ENCODE peak calls at places on chromosome 15, in nine cellular contexts. G is RWPE1, B is heart right ventricle, Z is right atrium auricular region, R is breast epithelium, A is GM23338, P is body of pancreas, K is Panc1, E is neuronal stem cell. U is an unnamed sample.

GRCh38 chr15:79394231-79394630 is 37.9 kb upstream of the MINAR1 start:
- DNase-seq in G (no peak), B (no peak), Z (no peak), R (no peak), A (no peak), P (no peak), K (no peak), E (no peak), U (no peak)

GRCh38 chr15:30991301-30992072 is at the start of gene MTMR10:
- DNase-seq in G (peak), B (peak), Z (no peak), R (peak), A (peak), P (peak), K (no peak), E (peak), U (no peak)

GRCh38 chr15:80494311-80494710 is 90.1 kb downstream of the ARNT2 start:
- DNase-seq in G (peak), B (no peak), Z (no peak), R (no peak), A (no peak), P (no peak), K (no peak), E (no peak), U (no peak)

GRCh38 chr15:77507911-77508310 is 87.2 kb downstream of the HMG20A start:
- DNase-seq in G (no peak), B (peak), Z (peak), R (peak), A (no peak), P (peak), K (no peak), E (no peak), U (no peak)

GRCh38 chr15:43912208-43912607 is 85.4 kb downstream of the WDR76 start:
- DNase-seq in G (no peak), B (no peak), Z (no peak), R (no peak), A (no peak), P (no peak), K (no peak), E (no peak), U (no peak)

GRCh38 chr15:68586274-68586961 is 7.6 kb downstream of the CORO2B start:
- DNase-seq in G (peak), B (no peak), Z (no peak), R (no peak), A (no peak), P (no peak), K (peak), E (no peak), U (no peak)

GRCh38 chr15:34620814-34621213 is 37.4 kb upstream of the GOLGA8B start:
- DNase-seq in G (no peak), B (no peak), Z (no peak), R (no peak), A (no peak), P (no peak), K (no peak), E (no peak), U (no peak)

GRCh38 chr15:38894260-38894948 is 329.8 kb upstream of the RASGRP1 start:
- DNase-seq in G (peak), B (no peak), Z (no peak), R (no peak), A (no peak), P (no peak), K (no peak), E (no peak), U (no peak)

GRCh38 chr15:95295905-95296618 is 1034.4 kb upstream of the NR2F2 start:
- DNase-seq in G (no peak), B (no peak), Z (no peak), R (no peak), A (no peak), P (no peak), K (no peak), E (no peak), U (peak)

GRCh38 chr15:68558318-68559305 is 20.2 kb upstream of the CORO2B start:
- DNase-seq in G (no peak), B (no peak), Z (no peak), R (no peak), A (peak), P (no peak), K (no peak), E (no peak), U (no peak)

GRCh38 chr15:71301958-71302621 is 186.8 kb downstream of the THSD4 start:
- DNase-seq in G (no peak), B (no peak), Z (no peak), R (no peak), A (no peak), P (no peak), K (no peak), E (no peak), U (no peak)

GRCh38 chr15:81304226-81304625 is 19.7 kb downstream of the STARD5 start:
- DNase-seq in G (no peak), B (no peak), Z (peak), R (no peak), A (no peak), P (no peak), K (no peak), E (no peak), U (no peak)

GRCh38 chr15:65979316-65979715 is 110.0 kb downstream of the RAB11A start:
- DNase-seq in G (peak), B (no peak), Z (no peak), R (no peak), A (no peak), P (no peak), K (no peak), E (no peak), U (no peak)

GRCh38 chr15:25796395-25796794 is 66.7 kb downstream of the ATP10A start:
- DNase-seq in G (no peak), B (no peak), Z (peak), R (no peak), A (no peak), P (no peak), K (no peak), E (no peak), U (no peak)

GRCh38 chr15:32738677-32739076 is 20.9 kb downstream of the GREM1 start:
- DNase-seq in G (no peak), B (no peak), Z (no peak), R (no peak), A (no peak), P (no peak), K (no peak), E (no peak), U (no peak)

GRCh38 chr15:95770191-95770590 is 560.3 kb upstream of the NR2F2 start:
- DNase-seq in G (peak), B (no peak), Z (no peak), R (no peak), A (peak), P (no peak), K (no peak), E (no peak), U (no peak)

GRCh38 chr15:59798605-59798917 is 109.4 kb upstream of the BNIP2 start:
- DNase-seq in G (no peak), B (no peak), Z (no peak), R (no peak), A (no peak), P (no peak), K (no peak), E (no peak), U (no peak)

GRCh38 chr15:68413363-68414255 is 18.4 kb downstream of the ITGA11 start:
- DNase-seq in G (no peak), B (peak), Z (peak), R (peak), A (no peak), P (no peak), K (no peak), E (no peak), U (no peak)

GRCh38 chr15:87228460-87228859 is 1028.1 kb downstream of the NTRK3 start:
- DNase-seq in G (no peak), B (no peak), Z (no peak), R (no peak), A (no peak), P (no peak), K (no peak), E (no peak), U (no peak)

GRCh38 chr15:36724901-36725300 is 145.5 kb downstream of the CDIN1 start:
- DNase-seq in G (no peak), B (no peak), Z (no peak), R (no peak), A (no peak), P (no peak), K (no peak), E (no peak), U (no peak)

GRCh38 chr15:36726224-36726623 is 146.8 kb downstream of the CDIN1 start:
- DNase-seq in G (no peak), B (no peak), Z (no peak), R (no peak), A (no peak), P (no peak), K (no peak), E (no peak), U (no peak)

DNA sequence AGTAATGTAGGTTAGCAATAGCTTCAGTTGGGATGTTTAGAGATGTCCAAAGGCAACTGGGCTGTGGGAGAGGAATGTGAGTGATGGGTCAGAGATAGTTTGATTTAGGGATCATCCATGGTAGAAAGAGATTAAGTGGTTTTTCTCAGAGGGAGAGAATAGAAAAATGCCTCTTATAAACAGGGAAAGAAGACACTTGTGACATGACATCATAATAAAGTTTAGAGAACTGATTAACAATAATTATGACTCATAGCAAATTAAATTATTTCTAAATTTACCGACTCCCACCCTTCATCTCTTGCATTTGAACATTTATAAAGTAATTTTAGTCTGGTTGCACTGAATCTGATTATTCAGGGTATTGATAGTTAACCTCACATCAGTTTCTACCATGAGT is 145.1 kb downstream of the CDIN1 start:
- DNase-seq in G (no peak), B (no peak), Z (no peak), R (no peak), A (no peak), P (no peak), K (no peak), E (no peak), U (no peak)
- H3K27ac ChIP-seq in G (no peak), B (no peak), Z (no peak), R (no peak), A (no peak), P (no peak), K (no peak), E (no peak), U (no peak)

GRCh38 chr15:63023351-63023945 is 19.1 kb upstream of the TPM1 start:
- DNase-seq in G (no peak), B (no peak), Z (no peak), R (no peak), A (no peak), P (no peak), K (no peak), E (no peak), U (no peak)
- H3K27ac ChIP-seq in G (no peak), B (no peak), Z (no peak), R (peak), A (no peak), P (no peak), K (no peak), E (no peak), U (no peak)

GRCh38 chr15:57550640-57551039 is 41.1 kb upstream of the MYZAP start:
- DNase-seq in G (no peak), B (peak), Z (peak), R (peak), A (no peak), P (peak), K (no peak), E (no peak), U (no peak)
- H3K27ac ChIP-seq in G (peak), B (peak), Z (peak), R (peak), A (peak), P (peak), K (no peak), E (peak), U (no peak)

DNA sequence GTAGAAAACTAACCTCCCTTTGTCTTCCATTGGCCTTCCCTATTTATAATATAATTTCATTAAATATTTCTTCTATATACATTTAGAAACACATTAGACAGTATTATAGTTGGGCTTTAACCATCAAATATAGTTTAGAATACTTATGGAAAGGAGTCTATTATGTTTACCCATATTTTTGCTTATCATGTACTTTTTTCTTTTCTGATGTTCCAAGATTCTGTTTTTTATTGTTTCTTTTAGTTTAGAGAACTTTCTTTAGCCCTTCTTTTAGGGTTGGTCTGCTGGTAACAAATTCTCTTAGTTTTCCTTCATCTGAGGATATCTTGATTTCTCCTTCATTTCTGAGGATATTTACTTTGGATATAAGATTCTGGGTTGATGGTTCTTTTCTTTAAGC is 23.8 kb downstream of the SH3GL3 start:
- DNase-seq in G (no peak), B (no peak), Z (no peak), R (no peak), A (no peak), P (no peak), K (no peak), E (no peak), U (no peak)
- H3K27ac ChIP-seq in G (no peak), B (no peak), Z (no peak), R (no peak), A (no peak), P (no peak), K (no peak), E (no peak), U (no peak)

GRCh38 chr15:89756897-89757296 is 5.8 kb upstream of the MESP1 start:
- DNase-seq in G (no peak), B (no peak), Z (no peak), R (no peak), A (no peak), P (peak), K (no peak), E (no peak), U (no peak)

GRCh38 chr15:89751748-89752147 is 699 bp upstream of the MESP1 start:
- DNase-seq in G (peak), B (no peak), Z (no peak), R (peak), A (no peak), P (peak), K (no peak), E (no peak), U (no peak)

GRCh38 chr15:89753855-89754254 is 2.8 kb upstream of the MESP1 start:
- DNase-seq in G (no peak), B (no peak), Z (no peak), R (no peak), A (no peak), P (no peak), K (no peak), E (no peak), U (no peak)

GRCh38 chr15:89755701-89756100 is 4.7 kb upstream of the MESP1 start:
- DNase-seq in G (no peak), B (no peak), Z (no peak), R (no peak), A (no peak), P (no peak), K (no peak), E (no peak), U (no peak)

DNA sequence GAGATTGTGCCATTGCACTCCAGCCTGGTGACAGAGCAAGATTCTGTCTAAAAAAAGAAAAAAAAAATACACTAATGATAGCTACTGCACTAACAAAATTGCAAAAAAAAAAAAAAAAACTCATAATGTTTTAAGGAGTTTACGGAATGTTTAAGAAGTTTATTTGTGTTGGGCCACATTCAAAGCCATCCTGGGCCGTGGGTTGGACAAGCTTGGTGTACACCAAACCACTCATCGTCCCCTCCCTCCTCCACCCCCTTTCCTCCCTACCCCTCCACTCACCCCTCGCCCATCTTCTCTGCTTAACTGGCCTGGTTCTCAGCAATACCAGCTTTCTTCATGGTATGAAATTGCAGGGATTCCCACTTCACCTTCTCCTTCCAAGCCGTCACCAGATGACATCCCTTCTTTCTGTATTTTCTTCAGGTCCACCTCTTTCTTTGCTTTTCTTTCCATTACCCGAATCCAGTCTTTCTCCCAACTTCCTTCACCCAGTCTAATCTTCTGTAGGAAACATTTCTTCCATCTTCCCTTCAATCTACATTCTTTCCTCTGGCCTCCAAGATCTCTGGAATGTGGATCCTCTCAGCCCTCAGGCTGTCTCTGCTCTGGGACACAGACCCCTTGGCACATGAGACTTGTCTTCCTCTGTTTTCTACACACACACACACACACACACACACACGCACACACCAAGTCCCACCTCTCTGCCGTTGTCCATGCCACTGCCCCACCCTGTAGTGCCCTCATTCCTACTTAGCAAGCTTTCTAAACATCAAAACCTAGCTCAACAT is 3.5 kb upstream of the MESP1 start:
- DNase-seq in G (no peak), B (no peak), Z (no peak), R (no peak), A (no peak), P (no peak), K (no peak), E (no peak), U (no peak)
- H3K27ac ChIP-seq in G (no peak), B (no peak), Z (no peak), R (no peak), A (no peak), P (no peak), K (peak), E (no peak), U (no peak)

DNA sequence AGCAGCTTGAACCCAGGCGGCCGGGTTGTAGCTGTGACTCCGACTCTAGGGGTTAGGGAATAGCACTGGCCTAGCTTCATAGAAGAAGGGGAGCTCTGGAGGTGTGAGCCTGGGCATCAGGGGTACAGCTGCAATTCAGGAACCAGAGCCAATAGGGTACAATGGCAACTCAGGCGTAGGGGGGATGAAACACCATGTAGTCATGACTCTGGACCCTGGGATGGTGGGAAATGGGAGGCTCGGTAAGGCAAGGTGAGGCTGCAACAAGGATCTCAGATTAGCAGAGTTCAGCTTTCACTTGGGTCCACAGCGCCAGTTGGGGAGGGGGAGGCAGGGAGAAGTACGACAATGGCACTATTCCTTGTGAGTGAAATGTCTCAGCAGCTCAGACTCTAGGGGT is 210.2 kb upstream of the LYSMD4 start:
- DNase-seq in G (no peak), B (no peak), Z (peak), R (no peak), A (no peak), P (no peak), K (no peak), E (no peak), U (no peak)
- H3K27ac ChIP-seq in G (no peak), B (no peak), Z (no peak), R (no peak), A (no peak), P (no peak), K (no peak), E (no peak), U (no peak)

GRCh38 chr15:99441427-99441766 is 124.4 kb upstream of the MEF2A start:
- DNase-seq in G (no peak), B (no peak), Z (no peak), R (no peak), A (no peak), P (no peak), K (no peak), E (no peak), U (no peak)

GRCh38 chr15:99443768-99444446 is 121.9 kb upstream of the MEF2A start:
- DNase-seq in G (no peak), B (no peak), Z (peak), R (peak), A (no peak), P (no peak), K (no peak), E (no peak), U (no peak)

GRCh38 chr15:99443056-99443756 is 122.6 kb upstream of the MEF2A start:
- DNase-seq in G (no peak), B (no peak), Z (peak), R (peak), A (no peak), P (no peak), K (no peak), E (no peak), U (no peak)

GRCh38 chr15:99441871-99442267 is 123.9 kb upstream of the MEF2A start:
- DNase-seq in G (no peak), B (no peak), Z (peak), R (peak), A (no peak), P (no peak), K (no peak), E (no peak), U (no peak)

DNA sequence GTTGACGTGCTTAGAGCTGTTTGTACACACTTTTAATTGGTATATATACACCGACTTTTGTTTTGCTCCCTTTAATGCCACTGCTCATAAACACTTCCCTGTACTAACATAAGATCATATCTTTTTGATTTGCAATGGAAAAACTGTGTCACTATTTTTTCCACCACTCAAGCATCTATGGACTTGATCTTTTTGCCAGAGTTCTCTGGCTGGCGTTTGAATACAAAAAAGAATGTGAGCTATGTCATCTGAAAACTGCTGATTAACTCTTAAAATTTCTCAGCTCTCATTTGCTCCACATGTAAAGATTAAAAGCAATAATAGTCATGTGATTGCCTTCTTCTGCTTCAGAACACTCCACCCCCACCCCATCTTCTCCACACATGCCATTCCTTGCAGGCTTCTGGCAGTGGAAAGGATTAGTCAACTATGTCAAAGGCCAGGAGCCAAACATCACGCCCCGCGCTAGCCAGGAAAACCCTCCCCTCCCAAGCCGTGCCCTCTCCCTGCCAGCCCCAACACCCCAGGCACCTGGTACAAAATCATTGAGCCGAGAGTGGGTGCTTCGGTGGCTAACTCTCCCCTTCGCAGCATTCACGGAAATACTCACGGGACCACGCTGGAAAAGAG is 123.4 kb upstream of the MEF2A start:
- DNase-seq in G (peak), B (peak), Z (peak), R (peak), A (no peak), P (peak), K (peak), E (no peak), U (no peak)
- H3K27ac ChIP-seq in G (peak), B (peak), Z (peak), R (peak), A (no peak), P (no peak), K (no peak), E (no peak), U (peak)

DNA sequence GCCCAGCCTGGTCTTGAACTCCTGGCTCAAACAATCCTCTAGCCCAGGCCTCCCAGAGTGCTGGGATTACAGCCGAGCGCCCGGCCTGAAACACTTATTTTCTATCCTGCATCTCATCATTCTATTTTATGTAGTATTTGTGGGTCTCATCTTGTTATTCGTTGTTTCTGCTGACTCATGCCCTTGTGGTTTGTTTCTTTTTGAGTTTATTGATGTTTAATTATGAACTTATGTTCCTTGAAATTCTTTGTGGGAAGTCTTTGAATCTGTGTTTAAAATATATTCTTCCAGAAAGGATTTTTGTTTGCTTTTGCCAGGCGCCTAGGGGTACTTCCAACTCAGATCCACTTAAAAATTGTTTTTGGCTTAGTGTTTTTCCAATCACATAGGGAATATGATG is 78.3 kb upstream of the C15orf39 start:
- DNase-seq in G (no peak), B (no peak), Z (no peak), R (no peak), A (no peak), P (no peak), K (no peak), E (no peak), U (peak)
- H3K27ac ChIP-seq in G (no peak), B (no peak), Z (no peak), R (peak), A (no peak), P (no peak), K (no peak), E (no peak), U (peak)

U was measured in SK-N-MC.